ENCODE peak calls at places on chromosomes 16 and 17, in seven cellular contexts. U, F, S, E, M, T and K are unnamed samples.

GRCh38 chr16:23949630-23950290 is 114.0 kb downstream of the PRKCB start:
- DNase-seq in E (no peak), T (no peak), M (no peak), U (peak; percentile 28), S (no peak), F (peak; percentile 32), K (peak; percentile 45)

GRCh38 chr17:10600551-10600950 is 51.1 kb upstream of the MYH2 start:
- DNase-seq in F (no peak), M (no peak), E (no peak), S (no peak), U (no peak), T (no peak), K (no peak)

GRCh38 chr16:30769379-30770089 is 7.4 kb downstream of the RNF40 start:
- DNase-seq in U (peak; percentile 15), M (no peak), S (peak; percentile 35), T (no peak), E (no peak), F (no peak), K (peak; percentile 53)

GRCh38 chr16:1152123-1152638 is 725 bp upstream of the CACNA1H start:
- DNase-seq in M (no peak), F (no peak), E (no peak), S (peak; percentile 83), U (no peak), T (peak; percentile 31), K (no peak)

GRCh38 chr17:30476726-30477082 is 504 bp upstream of the GOSR1 start:
- DNase-seq in S (no peak), E (no peak), T (peak; percentile 60), F (no peak), U (peak; percentile 19), M (no peak), K (no peak)

GRCh38 chr17:76382305-76382802 is 2.1 kb upstream of the SPHK1 start:
- DNase-seq in U (no peak), F (peak; percentile 73), S (no peak), M (no peak), T (no peak), E (no peak), K (no peak)

GRCh38 chr16:50323335-50324011 is 45.3 kb downstream of the BRD7 start:
- DNase-seq in M (no peak), T (peak; percentile 67), S (no peak), F (no peak), E (peak; percentile 23), U (no peak), K (no peak)

GRCh38 chr17:77831497-77832179 is 126.9 kb upstream of the TNRC6C start:
- DNase-seq in E (no peak), S (peak; percentile 27), M (peak; percentile 39), F (no peak), T (no peak), U (no peak), K (no peak)

GRCh38 chr16:27721548-27722265 is 171.8 kb downstream of the KATNIP start:
- DNase-seq in U (peak; percentile 69), E (no peak), S (peak; percentile 69), T (peak; percentile 22), M (peak; percentile 84), F (peak; percentile 56), K (peak; percentile 85)

GRCh38 chr17:78176548-78177025 is 8.2 kb downstream of the SYNGR2 start:
- DNase-seq in F (peak; percentile 82), M (peak; percentile 56), S (peak; percentile 83), E (peak; percentile 73), U (peak; percentile 73), T (peak; percentile 86), K (no peak)

GRCh38 chr17:65902831-65903549 is 288.9 kb downstream of the CEP112 start:
- DNase-seq in F (peak; percentile 43), U (no peak), M (no peak), E (no peak), T (no peak), S (no peak), K (no peak)

GRCh38 chr17:17700251-17700969 is 19.2 kb downstream of the RAI1 start:
- DNase-seq in E (no peak), U (no peak), F (no peak), M (no peak), S (no peak), T (no peak), K (no peak)

GRCh38 chr17:4375039-4375748 is 8.7 kb upstream of the UBE2G1 start:
- DNase-seq in F (no peak), S (no peak), E (peak; percentile 97), U (no peak), M (no peak), T (peak; percentile 14), K (no peak)

GRCh38 chr17:49964539-49965521 is 4.2 kb upstream of the DLX4 start:
- DNase-seq in F (no peak), T (no peak), E (no peak), S (no peak), U (no peak), M (no peak), K (no peak)

GRCh38 chr17:63442074-63442473 is 4.0 kb downstream of the CYB561 start:
- DNase-seq in E (no peak), M (no peak), F (no peak), T (peak; percentile 46), S (no peak), U (no peak), K (no peak)

GRCh38 chr16:75267631-75268264 is 16.3 kb upstream of the BCAR1 start:
- DNase-seq in T (no peak), M (no peak), E (no peak), S (peak; percentile 51), F (peak; percentile 89), U (peak; percentile 76), K (peak; percentile 77)

GRCh38 chr17:42107597-42108576 is 4.6 kb downstream of the DHX58 start:
- DNase-seq in T (peak; percentile 93), E (peak; percentile 82), S (no peak), U (peak; percentile 79), M (peak; percentile 46), F (peak; percentile 79), K (no peak)

GRCh38 chr16:4529085-4530060 is 9.2 kb downstream of the CDIP1 start:
- DNase-seq in M (no peak), T (no peak), S (no peak), E (peak; percentile 76), U (no peak), F (peak; percentile 68), K (no peak)
- H3K4me3 ChIP-seq in M (no peak overlapping the region), T (no peak overlapping the region), S (no peak overlapping the region), E (peak overlapping the region; percentile 1), U (no peak overlapping the region), F (no peak overlapping the region), K (no peak overlapping the region)

GRCh38 chr17:48060249-48060648 is 12.1 kb downstream of the NFE2L1 start:
- DNase-seq in M (no peak), E (no peak), F (no peak), T (no peak), S (peak; percentile 27), U (no peak), K (no peak)
- H3K27ac ChIP-seq in M (peak overlapping the region; percentile 12), E (no peak overlapping the region), F (no peak overlapping the region), T (no peak overlapping the region), S (no peak overlapping the region), U (no peak overlapping the region), K (peak overlapping the region; percentile 62)

DNA sequence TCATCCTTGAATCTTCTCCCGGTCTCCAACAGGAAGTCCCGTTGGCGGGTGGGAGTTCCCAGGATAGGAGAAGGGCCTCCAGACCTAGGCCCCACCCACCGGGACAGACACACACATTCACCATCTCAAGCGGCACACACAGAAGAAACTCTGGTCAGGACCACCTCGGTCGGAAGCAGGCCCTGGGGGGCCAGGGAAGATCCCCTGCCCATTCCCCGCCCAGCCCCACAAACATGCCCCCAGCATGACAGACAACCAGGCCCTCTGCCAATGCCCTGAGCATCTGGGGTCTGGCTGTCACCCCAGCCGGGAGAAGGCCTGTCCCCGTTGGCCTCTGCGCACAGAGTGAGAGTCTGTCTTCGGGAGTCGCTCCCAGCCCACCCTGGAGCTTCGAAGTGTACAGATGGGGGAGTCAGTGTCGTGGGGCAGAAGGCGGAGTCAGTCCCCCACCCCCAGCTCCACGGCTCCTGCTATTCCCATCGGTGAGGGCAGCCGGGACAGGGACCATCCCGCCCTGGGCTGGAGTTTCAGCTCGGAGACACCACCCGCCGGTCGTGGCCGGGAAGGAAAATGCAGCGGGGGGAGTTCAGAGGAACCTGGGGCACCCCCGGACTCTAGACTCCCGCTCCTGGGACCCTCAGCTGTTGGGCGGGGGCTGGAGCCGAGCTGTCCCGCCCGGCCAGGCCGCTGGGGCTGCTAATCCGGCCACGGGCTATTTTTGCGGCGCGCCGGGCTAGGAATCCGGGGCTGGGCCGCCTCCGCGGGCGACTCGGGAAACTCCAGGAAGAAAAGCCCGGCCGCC is 690 bp downstream of the RHBDF1 start:
- DNase-seq in T (peak; percentile 41), E (no peak), M (peak; percentile 91), S (peak; percentile 83), U (peak; percentile 80), F (peak; percentile 83), K (peak; percentile 91)
- TF ChIP-seq CTCF in T (no peak), E (no peak), M (peak; percentile 35), S (peak; percentile 24), U (no peak), F (peak; percentile 23), K (no peak)

DNA sequence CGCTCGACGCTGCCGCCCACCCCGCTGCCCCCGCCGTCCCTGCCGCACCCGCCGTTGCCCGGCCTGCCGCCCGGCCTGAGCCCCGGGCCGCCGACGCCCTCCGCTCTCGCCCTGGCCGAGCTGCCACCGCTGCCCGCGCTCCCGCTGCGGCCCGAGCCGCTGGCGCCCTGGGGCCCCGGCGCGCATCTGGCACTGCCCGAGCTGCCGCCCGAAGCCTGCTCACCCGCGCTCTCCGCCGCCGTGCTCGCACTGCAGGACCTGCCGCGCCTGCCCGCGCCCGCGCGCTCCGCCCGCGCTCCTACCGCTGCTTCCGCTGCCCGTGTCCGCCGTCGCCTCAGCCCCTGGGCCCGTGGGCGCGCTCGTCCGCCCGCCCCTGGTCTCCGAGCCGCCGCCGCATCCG is 8.4 kb upstream of the CLDN9 start:
- DNase-seq in M (no peak), E (peak; percentile 35), U (no peak), S (no peak), F (peak; percentile 39), T (peak; percentile 35), K (no peak)
- H3K4me3 ChIP-seq in M (peak overlapping the region; percentile 19), E (no peak overlapping the region), U (no peak overlapping the region), S (no peak overlapping the region), F (no peak overlapping the region), T (peak overlapping the region; percentile 50), K (peak overlapping the region; percentile 63)

GRCh38 chr16:53766304-53767016 is 62.5 kb downstream of the FTO start:
- DNase-seq in S (no peak), T (no peak), E (no peak), F (no peak), U (no peak), M (no peak), K (no peak)

GRCh38 chr16:53769787-53770186 is 65.8 kb downstream of the FTO start:
- DNase-seq in M (no peak), T (no peak), U (no peak), E (no peak), F (no peak), S (no peak), K (no peak)

GRCh38 chr16:53768593-53768992 is 64.6 kb downstream of the FTO start:
- DNase-seq in U (no peak), M (no peak), F (no peak), S (no peak), E (no peak), T (peak; percentile 22), K (no peak)

GRCh38 chr16:53769185-53769584 is 65.2 kb downstream of the FTO start:
- DNase-seq in T (no peak), S (no peak), E (no peak), M (no peak), U (no peak), F (no peak), K (no peak)

DNA sequence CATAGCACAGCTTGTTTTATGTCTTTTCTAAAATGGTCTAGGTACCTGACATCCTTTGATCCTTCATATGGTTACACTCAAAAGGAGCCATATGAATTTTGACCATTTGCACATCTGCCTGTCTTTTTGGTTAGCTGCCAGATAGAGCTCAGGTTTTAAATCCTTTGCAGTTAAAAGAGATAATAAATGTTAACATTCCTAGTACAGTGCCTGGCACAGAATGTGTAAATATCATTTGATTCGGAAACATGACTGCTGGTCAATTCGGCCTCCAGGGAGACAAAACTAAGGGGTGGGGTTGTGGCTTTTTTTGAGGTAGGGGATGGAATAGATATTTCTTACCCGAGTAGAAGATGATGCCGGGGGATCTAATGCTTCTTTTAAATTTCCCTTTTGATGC is 64.2 kb downstream of the FTO start:
- DNase-seq in U (no peak), S (no peak), E (no peak), T (no peak), M (no peak), F (no peak), K (no peak)
- H3K27ac ChIP-seq in U (peak overlapping the region; percentile 10), S (no peak overlapping the region), E (no peak overlapping the region), T (no peak overlapping the region), M (peak overlapping the region; percentile 24), F (no peak overlapping the region), K (no peak overlapping the region)